ENCODE peak calls at places on chromosomes 12 and 14, in nine cellular contexts. L is cardiac muscle cell, G is caudate nucleus, Y is HepG2, R is RWPE1, Q is HL-60, I is GM23248, E is Peyer's patch, P is dorsolateral prefrontal cortex. Z is an unnamed sample.

GRCh38 chr14:36657409-36658090 is 4.1 kb upstream of the PAX9 start:
- DNase-seq in P (no peak), G (no peak), Q (no peak), R (no peak), I (peak), L (no peak), E (no peak), Y (no peak), Z (no peak)

GRCh38 chr12:857611-858010 is 91.9 kb downstream of the RAD52 start:
- DNase-seq in G (no peak), L (no peak), R (peak), P (no peak), I (peak), E (no peak), Q (no peak), Y (no peak), Z (peak)

GRCh38 chr12:52899338-52900035 is 5.4 kb downstream of the KRT8 start:
- DNase-seq in R (no peak), I (no peak), E (no peak), G (no peak), Q (no peak), L (no peak), P (no peak), Y (no peak), Z (no peak)

GRCh38 chr14:54177009-54177408 is 219.8 kb upstream of the CDKN3 start:
- DNase-seq in I (no peak), E (no peak), Q (no peak), Y (no peak), R (no peak), G (no peak), P (no peak), L (no peak), Z (no peak)

GRCh38 chr12:120259418-120260202 is 5.9 kb downstream of the PXN start:
- DNase-seq in I (peak), G (no peak), E (no peak), P (no peak), Y (no peak), R (no peak), Q (no peak), L (no peak), Z (no peak)

GRCh38 chr12:116520801-116521471 is 38.2 kb upstream of the MAP1LC3B2 start:
- DNase-seq in Y (no peak), G (no peak), Q (no peak), P (peak), I (peak), E (no peak), L (no peak), R (no peak), Z (no peak)

GRCh38 chr12:3203713-3204112 is 126.5 kb downstream of the TSPAN9 start:
- DNase-seq in I (no peak), G (no peak), P (no peak), E (no peak), L (no peak), Y (no peak), R (no peak), Q (no peak), Z (peak)

GRCh38 chr14:59213368-59214315 is 25.2 kb downstream of the DAAM1 start:
- DNase-seq in Y (peak), G (no peak), L (no peak), P (no peak), E (no peak), R (no peak), I (no peak), Q (no peak), Z (no peak)

GRCh38 chr14:104237651-104238423 is 99.5 kb downstream of the KIF26A start:
- DNase-seq in I (no peak), G (no peak), P (no peak), Q (no peak), E (no peak), R (no peak), L (no peak), Y (no peak), Z (no peak)

GRCh38 chr12:71282925-71283324 is 125.1 kb upstream of the TSPAN8 start:
- DNase-seq in Q (no peak), R (no peak), G (no peak), E (no peak), I (no peak), L (no peak), P (no peak), Y (no peak), Z (no peak)

GRCh38 chr12:120190985-120191480 is 3.5 kb downstream of the GCN1 start:
- DNase-seq in E (no peak), Q (no peak), L (no peak), I (no peak), Y (no peak), P (no peak), R (no peak), G (no peak), Z (no peak)

GRCh38 chr14:64970776-64971451 is 1.2 kb downstream of the RAB15 start:
- DNase-seq in P (no peak), E (no peak), L (peak), Q (no peak), R (no peak), Y (no peak), G (no peak), I (peak), Z (no peak)

GRCh38 chr12:47133981-47134380 is 54.2 kb upstream of the AMIGO2 start:
- DNase-seq in Q (no peak), I (peak), Y (no peak), P (no peak), E (no peak), G (no peak), R (no peak), L (no peak), Z (no peak)

GRCh38 chr12:84636801-84637285 is 275.8 kb downstream of the SLC6A15 start:
- DNase-seq in I (peak), P (no peak), Q (no peak), L (no peak), G (no peak), E (no peak), Y (no peak), R (no peak), Z (no peak)

GRCh38 chr14:60655114-60655897 is 6.0 kb upstream of the SIX1 start:
- DNase-seq in P (no peak), E (no peak), I (no peak), Q (no peak), L (no peak), R (no peak), Y (no peak), G (no peak), Z (no peak)

GRCh38 chr12:121793501-121793835 is at the start of gene RHOF:
- DNase-seq in E (peak), L (peak), G (no peak), Q (no peak), R (no peak), I (peak), P (no peak), Y (no peak), Z (no peak)

GRCh38 chr12:19741132-19741489 is 301.8 kb downstream of the AEBP2 start:
- DNase-seq in R (no peak), L (peak), P (no peak), I (no peak), G (no peak), Q (no peak), Y (no peak), E (no peak), Z (no peak)

GRCh38 chr12:105330938-105331804 is 680 bp downstream of the C12orf75 start:
- DNase-seq in R (peak), L (no peak), E (peak), G (no peak), I (peak), Q (no peak), P (peak), Y (no peak), Z (no peak)

GRCh38 chr14:104923596-104924420 is 871 bp upstream of the PLD4 start:
- DNase-seq in E (no peak), Q (no peak), R (no peak), Y (no peak), G (no peak), P (no peak), I (no peak), L (no peak), Z (no peak)

GRCh38 chr14:56216631-56217379 is 98.6 kb downstream of the PELI2 start:
- DNase-seq in G (no peak), R (no peak), P (peak), Y (no peak), Q (no peak), E (peak), L (peak), I (peak), Z (no peak)

GRCh38 chr12:27412047-27412446 is 34.5 kb upstream of the SMCO2 start:
- DNase-seq in E (no peak), Q (no peak), P (no peak), I (no peak), R (no peak), L (no peak), G (no peak), Y (no peak), Z (no peak)
- H3K27ac ChIP-seq in E (no peak), Q (no peak), P (no peak), I (no peak), R (no peak), L (no peak), G (no peak), Y (no peak), Z (no peak)

GRCh38 chr12:29768372-29768771 is 15.4 kb downstream of the TMTC1 start:
- DNase-seq in E (no peak), P (no peak), I (no peak), Q (no peak), L (no peak), Y (no peak), R (no peak), G (no peak), Z (no peak)

GRCh38 chr12:29771165-29771564 is 12.6 kb downstream of the TMTC1 start:
- DNase-seq in I (no peak), R (no peak), Y (no peak), P (no peak), Q (no peak), G (no peak), L (no peak), E (no peak), Z (no peak)

GRCh38 chr12:29769162-29769820 is 14.5 kb downstream of the TMTC1 start:
- DNase-seq in G (no peak), L (no peak), Q (no peak), I (peak), P (no peak), E (no peak), Y (no peak), R (peak), Z (peak)

GRCh38 chr12:29771786-29772185 is 12.0 kb downstream of the TMTC1 start:
- DNase-seq in R (no peak), Q (no peak), Y (no peak), G (no peak), P (no peak), E (no peak), L (no peak), I (peak), Z (peak)

DNA sequence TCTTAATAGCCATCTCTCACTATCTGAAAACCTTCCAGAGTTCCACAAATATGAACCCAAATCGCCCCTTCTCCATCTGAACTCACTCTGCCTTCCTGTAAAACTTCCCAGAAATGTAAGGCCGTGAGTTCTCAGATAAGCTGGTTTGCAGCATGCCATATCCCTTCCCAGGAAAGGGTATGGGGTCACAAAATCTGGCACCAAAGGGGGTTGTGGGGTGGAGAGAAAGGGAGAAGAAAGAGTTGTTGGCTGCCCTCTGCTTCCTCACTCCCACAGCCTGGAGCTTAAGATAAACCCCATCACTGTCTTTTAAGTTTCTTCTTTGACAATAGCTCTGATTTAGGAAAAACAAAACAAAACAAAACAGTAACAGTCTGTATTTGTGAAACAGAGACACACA is 10.7 kb downstream of the TMTC1 start:
- DNase-seq in E (no peak), P (no peak), I (no peak), L (no peak), R (no peak), Y (no peak), G (no peak), Q (no peak), Z (no peak)
- H3K27ac ChIP-seq in E (no peak), P (no peak), I (no peak), L (no peak), R (no peak), Y (no peak), G (no peak), Q (no peak), Z (no peak)

DNA sequence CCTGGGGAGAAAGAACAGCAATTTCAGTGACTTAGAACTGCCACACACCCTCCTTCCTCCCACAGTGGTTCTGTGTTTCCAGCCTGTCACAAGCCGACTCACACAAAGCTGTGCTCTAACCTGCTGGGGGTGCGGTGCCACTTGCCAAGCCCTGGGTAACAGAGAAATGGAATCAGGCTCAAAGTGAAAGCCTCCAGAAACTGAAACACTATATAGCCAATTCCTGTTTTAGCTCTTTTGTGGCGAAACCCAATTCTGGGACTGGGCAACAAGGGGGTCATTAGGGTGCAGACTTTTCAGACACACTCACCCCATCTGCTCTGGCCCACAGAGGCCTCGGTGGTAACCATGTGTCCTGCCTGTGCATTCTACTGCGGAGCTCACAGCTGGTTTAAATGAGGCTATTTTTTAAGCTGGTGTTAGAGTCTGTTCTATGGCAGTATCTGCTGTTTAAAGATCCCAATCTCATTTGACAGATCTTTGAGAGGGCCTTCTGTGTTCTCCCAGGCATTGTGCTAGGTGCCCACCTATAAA is 15.2 kb upstream of the ACTR6 start:
- DNase-seq in Y (no peak), I (peak), G (no peak), P (peak), L (no peak), E (no peak), Q (no peak), R (no peak), Z (no peak)
- H3K27ac ChIP-seq in Y (peak), I (no peak), G (peak), P (no peak), L (no peak), E (no peak), Q (no peak), R (no peak), Z (no peak)

DNA sequence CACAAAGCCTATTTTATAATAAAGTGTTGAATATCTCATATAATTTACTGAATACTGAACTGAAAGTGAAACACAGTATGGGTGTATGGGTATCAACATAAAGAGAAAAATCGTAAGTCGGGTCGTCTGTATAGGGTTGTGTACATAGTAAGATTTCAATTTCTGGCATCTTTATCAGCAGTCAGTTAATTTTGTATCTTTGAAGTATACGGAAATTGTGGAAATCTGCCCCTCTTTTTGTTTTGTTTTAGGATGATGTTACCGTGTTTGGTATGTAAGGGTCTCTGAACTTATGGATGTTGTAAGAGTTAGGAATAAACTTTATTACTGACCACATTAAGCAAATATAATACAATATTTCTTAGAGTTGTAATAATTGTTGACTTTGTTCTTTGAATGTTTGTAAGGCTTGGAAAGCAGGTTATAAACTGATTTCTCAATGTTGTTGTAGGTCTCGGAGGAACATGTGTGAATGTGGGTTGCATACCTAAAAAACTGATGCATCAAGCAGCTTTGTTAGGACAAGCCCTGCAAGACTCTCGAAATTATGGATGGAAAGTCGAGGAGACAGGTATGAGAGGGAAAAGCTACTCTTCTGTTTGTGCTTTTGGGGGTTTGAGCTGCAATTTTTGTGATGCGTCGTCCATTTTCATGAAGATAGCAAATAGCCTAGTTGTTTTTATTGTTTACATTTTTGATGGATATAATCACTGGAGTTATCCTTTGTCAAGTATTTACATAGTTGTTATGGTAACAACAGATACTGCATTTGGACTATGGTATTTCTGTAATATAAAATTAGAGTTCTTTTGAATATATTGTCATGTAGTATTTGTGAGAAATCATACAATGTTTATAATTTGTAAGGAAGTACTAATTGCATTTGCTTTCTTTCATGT is 12.0 kb downstream of the EID3 start:
- DNase-seq in R (no peak), E (no peak), Q (no peak), I (no peak), Y (no peak), L (no peak), G (no peak), P (no peak), Z (peak)
- H3K27ac ChIP-seq in R (no peak), E (no peak), Q (no peak), I (peak), Y (no peak), L (no peak), G (no peak), P (no peak), Z (no peak)

Z was measured in foreskin keratinocyte.